ENCODE peak calls at places on chromosomes 16 and 17, in ten cellular contexts. V is EL, D is HL-60, E is cardiac fibroblast, I is fibroblast of lung, R is lower lobe of right lung, C is GM19239, Q is germinal center, B is progenitor cell of endocrine pancreas, S is endothelial cell. Y is an unnamed sample.

GRCh38 chr16:6209355-6209930 is 1111.8 kb upstream of the EEF2KMT start:
- DNase-seq in V (no peak), D (no peak), E (no peak), I (no peak), R (no peak), C (no peak), Q (no peak), B (no peak), S (no peak), Y (peak)

GRCh38 chr16:14386115-14386514 is 243.9 kb downstream of the PARN start:
- DNase-seq in V (no peak), D (no peak), E (no peak), I (no peak), R (no peak), C (no peak), Q (no peak), B (no peak), S (no peak), Y (no peak)

GRCh38 chr16:67860589-67861398 is 12.1 kb upstream of the EDC4 start:
- DNase-seq in V (peak), D (no peak), E (peak), I (peak), R (no peak), C (no peak), Q (no peak), B (no peak), S (no peak), Y (no peak)

GRCh38 chr16:74922150-74923138 is 62.5 kb downstream of the WDR59 start:
- DNase-seq in V (no peak), D (no peak), E (no peak), I (peak), R (no peak), C (no peak), Q (no peak), B (no peak), S (no peak), Y (no peak)

GRCh38 chr17:60314423-60314822 is 77.5 kb downstream of the USP32 start:
- DNase-seq in V (no peak), D (no peak), E (no peak), I (no peak), R (no peak), C (no peak), Q (no peak), B (no peak), S (no peak), Y (no peak)

GRCh38 chr17:78990349-78991016 is 10.8 kb upstream of the LGALS3BP start:
- DNase-seq in V (no peak), D (no peak), E (no peak), I (no peak), R (peak), C (no peak), Q (no peak), B (no peak), S (no peak), Y (peak)

GRCh38 chr16:70152578-70153302 is 20.8 kb upstream of the CLEC18C start:
- DNase-seq in V (no peak), D (no peak), E (no peak), I (no peak), R (no peak), C (no peak), Q (no peak), B (no peak), S (no peak), Y (no peak)

GRCh38 chr17:39625198-39625769 is 1.5 kb upstream of the PPP1R1B start:
- DNase-seq in V (no peak), D (no peak), E (peak), I (no peak), R (no peak), C (no peak), Q (no peak), B (no peak), S (no peak), Y (peak)

GRCh38 chr16:81623365-81624102 is 155.6 kb upstream of the PLCG2 start:
- DNase-seq in V (peak), D (no peak), E (peak), I (peak), R (no peak), C (peak), Q (peak), B (no peak), S (peak), Y (peak)

GRCh38 chr17:13153036-13153435 is 135.2 kb upstream of the ELAC2 start:
- DNase-seq in V (peak), D (no peak), E (no peak), I (no peak), R (no peak), C (no peak), Q (no peak), B (no peak), S (no peak), Y (no peak)

GRCh38 chr16:74564451-74564984 is 42.4 kb downstream of the GLG1 start:
- DNase-seq in V (no peak), D (no peak), E (no peak), I (no peak), R (no peak), C (no peak), Q (no peak), B (no peak), S (no peak), Y (no peak)

GRCh38 chr16:31696968-31697743 is 169.5 kb downstream of the AHSP start:
- DNase-seq in V (peak), D (no peak), E (peak), I (peak), R (no peak), C (no peak), Q (no peak), B (no peak), S (no peak), Y (no peak)

GRCh38 chr17:47810200-47810821 is 11.3 kb downstream of the OSBPL7 start:
- DNase-seq in V (peak), D (no peak), E (peak), I (peak), R (peak), C (no peak), Q (no peak), B (peak), S (no peak), Y (peak)

GRCh38 chr16:84885024-84885910 is 65.5 kb downstream of the CRISPLD2 start:
- DNase-seq in V (no peak), D (no peak), E (peak), I (no peak), R (no peak), C (no peak), Q (no peak), B (no peak), S (no peak), Y (no peak)

GRCh38 chr16:12723681-12724080 is 80.0 kb downstream of the CPPED1 start:
- DNase-seq in V (no peak), D (no peak), E (no peak), I (no peak), R (no peak), C (no peak), Q (no peak), B (no peak), S (no peak), Y (no peak)

GRCh38 chr17:78719630-78720298 is 62.3 kb downstream of the CYTH1 start:
- DNase-seq in V (no peak), D (no peak), E (no peak), I (no peak), R (no peak), C (no peak), Q (no peak), B (no peak), S (no peak), Y (no peak)

GRCh38 chr16:67372664-67373063 is 20.6 kb downstream of the TPPP3 start:
- DNase-seq in V (peak), D (no peak), E (peak), I (peak), R (no peak), C (no peak), Q (no peak), B (no peak), S (no peak), Y (no peak)

GRCh38 chr16:68083239-68083781 is 1.9 kb upstream of the NFATC3 start:
- DNase-seq in V (no peak), D (no peak), E (no peak), I (no peak), R (no peak), C (no peak), Q (no peak), B (no peak), S (no peak), Y (no peak)

GRCh38 chr16:57609541-57610401 is 18.7 kb upstream of the ADGRG1 start:
- DNase-seq in V (no peak), D (no peak), E (peak), I (peak), R (no peak), C (peak), Q (peak), B (no peak), S (no peak), Y (peak)

GRCh38 chr17:46842835-46843234 is 8.5 kb upstream of the WNT9B start:
- DNase-seq in V (no peak), D (peak), E (no peak), I (no peak), R (peak), C (no peak), Q (no peak), B (no peak), S (no peak), Y (no peak)

GRCh38 chr16:6682142-6682811 is 650.4 kb upstream of the RBFOX1 start:
- DNase-seq in V (no peak), D (peak), E (no peak), I (no peak), R (peak), C (peak), Q (peak), B (peak), S (peak), Y (peak)

GRCh38 chr16:83552193-83552592 is 255.6 kb upstream of the HSBP1 start:
- DNase-seq in V (peak), D (no peak), E (peak), I (peak), R (no peak), C (no peak), Q (no peak), B (no peak), S (no peak), Y (no peak)

GRCh38 chr16:51003850-51004566 is 147.1 kb downstream of the SALL1 start:
- DNase-seq in V (no peak), D (no peak), E (no peak), I (no peak), R (no peak), C (no peak), Q (no peak), B (no peak), S (no peak), Y (no peak)

GRCh38 chr17:76080207-76080933 is 1.4 kb downstream of the ZACN start:
- DNase-seq in V (no peak), D (no peak), E (no peak), I (no peak), R (no peak), C (no peak), Q (no peak), B (no peak), S (no peak), Y (no peak)

GRCh38 chr16:81521141-81521626 is 76.6 kb downstream of the CMIP start:
- DNase-seq in V (no peak), D (no peak), E (no peak), I (no peak), R (peak), C (peak), Q (peak), B (no peak), S (no peak), Y (peak)

GRCh38 chr17:4818276-4818675 is 11.3 kb downstream of the PLD2 start:
- DNase-seq in V (no peak), D (no peak), E (no peak), I (no peak), R (no peak), C (no peak), Q (no peak), B (no peak), S (no peak), Y (no peak)

GRCh38 chr17:55394357-55395021 is 27.1 kb downstream of the MMD start:
- DNase-seq in V (no peak), D (no peak), E (no peak), I (no peak), R (no peak), C (no peak), Q (no peak), B (no peak), S (no peak), Y (peak)

GRCh38 chr16:21650517-21650916 is 1.9 kb downstream of the IGSF6 start:
- DNase-seq in V (no peak), D (peak), E (peak), I (no peak), R (no peak), C (no peak), Q (no peak), B (no peak), S (no peak), Y (no peak)

GRCh38 chr16:85393674-85394510 is 219.2 kb upstream of the GSE1 start:
- DNase-seq in V (peak), D (no peak), E (peak), I (peak), R (peak), C (peak), Q (peak), B (peak), S (peak), Y (peak)

GRCh38 chr17:46045639-46046038 is 46.6 kb downstream of the STH start:
- DNase-seq in V (no peak), D (no peak), E (no peak), I (no peak), R (no peak), C (no peak), Q (no peak), B (no peak), S (no peak), Y (no peak)